ENCODE peak calls at places on chromosome 21, in eight cellular contexts. T is left ventricle myocardium inferior; S is upper lobe of left lung; E is CD8-positive, alpha-beta T cell; P is body of pancreas; D is tibial artery; U is stomach; L is DND-41. W is an unnamed sample.
A peak's percentile ranks its signal among the peaks of the same experiment; 100 is the strongest.

GRCh38 chr21:35314896-35315582 is 265.9 kb upstream of the RUNX1 start:
- DNase-seq in P (no peak), U (no peak), T (no peak), L (no peak), D (no peak), S (no peak), E (no peak), W (no peak)

GRCh38 chr21:8993943-8994639 is 1527.3 kb upstream of the TPTE start:
- DNase-seq in U (no peak), P (no peak), T (no peak), D (no peak), E (no peak), S (no peak), L (no peak), W (peak; percentile 55)

GRCh38 chr21:26819944-26820343 is 25.3 kb downstream of the ADAMTS1 start:
- DNase-seq in L (no peak), T (no peak), P (no peak), D (no peak), E (no peak), S (no peak), U (no peak), W (no peak)

GRCh38 chr21:33022828-33023573 is 2.7 kb upstream of the OLIG2 start:
- DNase-seq in P (no peak), U (no peak), L (no peak), E (no peak), S (peak; percentile 71), D (no peak), T (no peak), W (no peak)

GRCh38 chr21:23951251-23951650 is 1656.0 kb downstream of the MRPL39 start:
- DNase-seq in E (no peak), T (no peak), P (no peak), S (no peak), U (no peak), D (no peak), L (no peak), W (no peak)

GRCh38 chr21:21971384-21971783 is 973.2 kb downstream of the NCAM2 start:
- DNase-seq in E (no peak), D (no peak), L (no peak), P (no peak), U (no peak), S (no peak), T (no peak), W (no peak)

GRCh38 chr21:43280949-43281633 is 112.3 kb downstream of the CRYAA start:
- DNase-seq in E (no peak), S (peak; percentile 64), P (no peak), D (no peak), L (no peak), T (peak; percentile 9), U (no peak), W (peak; percentile 16)

GRCh38 chr21:31641416-31641922 is 18.0 kb upstream of the SOD1 start:
- DNase-seq in L (no peak), P (no peak), S (peak; percentile 23), T (no peak), E (no peak), D (no peak), U (no peak), W (no peak)

GRCh38 chr21:30831194-30831765 is 1.7 kb upstream of the KRTAP7-1 start:
- DNase-seq in P (no peak), S (no peak), D (no peak), E (peak; percentile 50), T (no peak), U (no peak), L (peak; percentile 40), W (peak; percentile 40)

GRCh38 chr21:41965045-41965444 is 11.2 kb upstream of the C2CD2 start:
- DNase-seq in P (no peak), D (no peak), E (peak; percentile 32), T (no peak), U (no peak), S (no peak), L (no peak), W (no peak)

GRCh38 chr21:35616090-35616489 is 444.2 kb downstream of the SETD4 start:
- DNase-seq in P (no peak), E (no peak), S (no peak), D (no peak), T (no peak), U (no peak), L (no peak), W (no peak)

GRCh38 chr21:16457498-16457897 is 727.7 kb downstream of the USP25 start:
- DNase-seq in P (no peak), U (no peak), E (no peak), D (no peak), S (no peak), L (no peak), T (no peak), W (no peak)
- H3K4me3 ChIP-seq in P (no peak overlapping the region), U (no peak overlapping the region), E (no peak overlapping the region), D (no peak overlapping the region), S (no peak overlapping the region), L (no peak overlapping the region), T (peak overlapping the region; percentile 51), W (no peak overlapping the region)

DNA sequence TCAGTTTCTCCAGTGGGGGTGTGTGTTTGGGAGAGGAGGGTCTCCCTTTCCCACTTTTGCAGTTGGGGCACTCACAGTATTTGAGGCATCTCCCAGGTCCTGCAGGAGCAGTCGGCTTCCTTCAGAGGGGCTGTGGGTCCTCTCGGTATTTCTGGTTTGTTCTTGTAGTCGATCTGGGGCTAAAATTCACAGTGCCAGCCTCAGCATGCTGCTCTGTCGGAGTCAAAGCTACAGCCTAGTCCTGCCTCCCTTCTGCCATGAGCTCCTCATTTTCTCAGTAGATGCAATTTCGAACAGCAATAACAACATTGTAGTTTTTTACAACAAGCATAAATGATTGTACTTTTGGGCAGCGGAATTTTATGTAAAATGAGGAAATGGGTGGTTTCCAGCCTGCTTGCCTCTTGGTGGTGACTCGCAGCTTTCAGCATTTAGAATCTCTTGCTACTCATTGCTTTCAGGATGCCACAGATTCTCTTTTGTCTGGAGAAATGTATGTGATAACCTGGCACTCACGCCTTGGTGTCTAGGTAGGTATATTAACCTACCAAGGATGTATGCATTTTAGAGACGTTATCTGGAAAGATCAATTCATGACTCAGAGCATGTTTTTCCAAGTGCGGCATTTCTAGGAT is 82.4 kb upstream of the C21orf91 start:
- DNase-seq in E (no peak), L (no peak), S (no peak), P (no peak), U (no peak), D (no peak), T (no peak), W (no peak)
- H3K9me3 ChIP-seq in E (no peaks in the 10 kb centered on the region), L (no peaks in the 10 kb centered on the region), S (no peaks in the 10 kb centered on the region), P (no peaks in the 10 kb centered on the region), U (no peaks in the 10 kb centered on the region), D (no peaks in the 10 kb centered on the region), T (peaks cover 14% of the 10 kb centered on the region), W (no peaks in the 10 kb centered on the region)

GRCh38 chr21:46284077-46284644 is 1.2 kb downstream of the MCM3AP start:
- DNase-seq in P (no peak), L (no peak), S (no peak), T (no peak), U (no peak), D (no peak), E (no peak), W (no peak)
- TF ChIP-seq CTCF in P (no peak), L (no peak), S (no peak), T (no peak), U (no peak), D (no peak), E (no peak), W (no peak)

DNA sequence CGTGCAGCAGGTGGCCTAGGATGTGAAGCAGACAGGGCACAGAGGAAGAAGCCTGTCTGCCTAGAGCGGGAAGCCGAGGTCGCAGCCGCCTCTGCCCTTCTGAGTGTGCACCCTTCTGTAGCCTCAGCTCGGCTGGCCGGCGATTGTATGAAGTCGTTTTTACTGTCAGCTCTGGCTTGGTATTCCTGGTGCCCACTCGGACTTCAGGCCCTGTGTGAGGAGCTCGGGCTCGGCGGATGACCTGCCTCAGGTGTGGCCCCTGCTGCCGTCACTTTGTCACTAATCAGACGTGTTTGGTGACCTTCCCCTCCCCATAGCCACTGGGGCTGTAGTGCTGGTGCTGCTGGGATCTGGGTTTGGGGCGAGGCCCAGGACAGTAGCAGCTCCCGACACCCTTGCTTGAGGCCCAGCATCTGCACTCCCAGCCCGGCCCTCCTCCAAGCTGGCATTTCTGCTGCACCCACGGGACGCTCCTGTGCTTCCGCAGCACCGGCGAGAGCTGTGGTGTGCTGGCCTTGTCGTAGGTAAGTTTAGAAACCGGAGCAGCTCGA is 18.1 kb downstream of the SLX9 start:
- DNase-seq in D (no peak), E (no peak), P (no peak), T (peak; percentile 35), L (no peak), U (no peak), S (no peak), W (no peak)
- H3K4me3 ChIP-seq in D (peak overlapping the region; percentile 26), E (no peak overlapping the region), P (no peak overlapping the region), T (peak overlapping the region; percentile 43), L (no peak overlapping the region), U (no peak overlapping the region), S (no peak overlapping the region), W (no peak overlapping the region)

DNA sequence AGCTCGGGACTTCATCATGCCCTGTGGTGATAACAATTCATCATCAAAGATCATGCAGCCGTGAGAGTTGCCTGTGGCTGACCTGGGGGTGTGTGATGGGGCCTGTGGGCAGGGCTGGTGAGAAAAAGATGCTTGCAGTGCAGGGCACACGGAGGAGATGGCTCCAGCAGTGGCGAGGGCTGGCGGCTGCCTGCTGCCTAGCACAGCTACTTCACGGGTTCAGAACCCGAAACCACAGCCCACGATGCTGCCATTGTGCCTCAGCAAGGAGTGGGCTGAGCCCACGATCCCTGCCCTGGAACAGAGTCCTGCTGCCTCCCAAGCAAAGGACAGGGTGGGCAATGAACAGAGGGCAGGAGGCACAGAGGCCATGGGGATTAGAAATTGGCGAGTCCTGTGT is 631 bp upstream of the KRTAP10-9 start:
- DNase-seq in P (no peak), L (peak; percentile 10), T (no peak), S (peak; percentile 39), U (no peak), E (peak; percentile 56), D (no peak), W (no peak)
- H3K9me3 ChIP-seq in P (no peaks in the 10 kb centered on the region), L (peaks cover 15% of the 10 kb centered on the region), T (peaks cover 42% of the 10 kb centered on the region), S (peaks cover 7% of the 10 kb centered on the region), U (no peaks in the 10 kb centered on the region), E (peaks cover 5% of the 10 kb centered on the region), D (peaks cover 14% of the 10 kb centered on the region), W (no peaks in the 10 kb centered on the region)

GRCh38 chr21:36727886-36728285 is 29.0 kb downstream of the SIM2 start:
- DNase-seq in T (no peak), L (no peak), D (no peak), U (peak; percentile 21), S (no peak), E (no peak), P (no peak), W (no peak)
- TF ChIP-seq CTCF in T (no peak), L (no peak), D (no peak), U (no peak), S (no peak), E (no peak), P (no peak), W (peak; percentile 16)

GRCh38 chr21:44908496-44908895 is 12.2 kb downstream of the ITGB2 start:
- DNase-seq in T (no peak), L (no peak), P (no peak), E (no peak), S (no peak), U (no peak), D (no peak), W (no peak)
- H3K4me3 ChIP-seq in T (no peak overlapping the region), L (no peak overlapping the region), P (no peak overlapping the region), E (no peak overlapping the region), S (no peak overlapping the region), U (peak overlapping the region; percentile 12), D (peak overlapping the region; percentile 39), W (no peak overlapping the region)

W was measured in BE2C.